ENCODE peak calls at places on chromosomes 12 and 14, in five cellular contexts. J, Z, T, M and C are unnamed samples.
A peak's percentile ranks its signal among the peaks of the same experiment; 100 is the strongest.

GRCh38 chr14:76497550-76498484 is 121.9 kb downstream of the ESRRB start:
- DNase-seq in Z (no peak), M (no peak), J (no peak), T (no peak), C (no peak)

GRCh38 chr14:77508249-77508648 is 9.6 kb upstream of the ISM2 start:
- DNase-seq in M (no peak), J (peak; percentile 67), Z (peak; percentile 49), T (no peak), C (no peak)

GRCh38 chr14:30658645-30659044 is 36.5 kb downstream of the SCFD1 start:
- DNase-seq in Z (no peak), J (no peak), M (no peak), T (no peak), C (no peak)

GRCh38 chr12:20695232-20695631 is at the start of gene SLCO1C1:
- DNase-seq in J (no peak), M (no peak), Z (no peak), T (no peak), C (no peak)

GRCh38 chr14:90400904-90401561 is 4.2 kb downstream of the CALM1 start:
- DNase-seq in Z (no peak), T (no peak), J (no peak), M (no peak), C (no peak)

GRCh38 chr12:48002773-48003218 is 1.5 kb downstream of the COL2A1 start:
- DNase-seq in Z (peak; percentile 60), T (no peak), M (no peak), J (peak; percentile 18), C (no peak)

GRCh38 chr12:57111046-57111698 is at the start of gene STAT6:
- DNase-seq in J (peak; percentile 93), Z (no peak), T (peak; percentile 80), M (peak; percentile 92), C (peak; percentile 87)

GRCh38 chr14:70858641-70859040 is 48.6 kb upstream of the PCNX1 start:
- DNase-seq in M (no peak), T (no peak), Z (no peak), J (no peak), C (no peak)

GRCh38 chr12:63353559-63353958 is 202.6 kb upstream of the AVPR1A start:
- DNase-seq in T (no peak), Z (no peak), J (no peak), M (no peak), C (peak; percentile 59)

GRCh38 chr12:119788783-119789182 is 88.3 kb downstream of the CIT start:
- DNase-seq in J (peak; percentile 32), M (no peak), Z (peak; percentile 41), T (no peak), C (no peak)

GRCh38 chr14:67704484-67705089 is 2.9 kb downstream of the RDH12 start:
- DNase-seq in J (peak; percentile 73), T (peak; percentile 2), Z (peak; percentile 57), M (no peak), C (peak; percentile 67)

GRCh38 chr12:31622038-31622437 is 31.1 kb upstream of the DENND5B start:
- DNase-seq in Z (no peak), J (no peak), T (no peak), M (no peak), C (no peak)

GRCh38 chr14:59376691-59377090 is 88.5 kb downstream of the GPR135 start:
- DNase-seq in T (no peak), M (no peak), J (no peak), Z (no peak), C (no peak)

GRCh38 chr14:21070083-21070609 is at the start of gene ARHGEF40:
- DNase-seq in T (no peak), M (peak; percentile 91), Z (peak; percentile 85), J (peak; percentile 40), C (peak; percentile 37)

GRCh38 chr12:8917751-8918150 is 3.4 kb downstream of the PHC1 start:
- DNase-seq in J (no peak), Z (peak; percentile 46), M (no peak), T (no peak), C (no peak)

GRCh38 chr14:77849711-77850110 is 49.8 kb downstream of the ADCK1 start:
- DNase-seq in Z (no peak), J (no peak), T (no peak), M (no peak), C (no peak)

GRCh38 chr14:35331605-35332516 is 39.7 kb downstream of the PSMA6 start:
- DNase-seq in M (peak; percentile 90), Z (no peak), J (peak; percentile 22), T (no peak), C (peak; percentile 90)

GRCh38 chr12:117724545-117724944 is 244.2 kb downstream of the KSR2 start:
- DNase-seq in J (no peak), M (no peak), Z (no peak), T (no peak), C (no peak)

GRCh38 chr12:6768385-6769002 is 2.3 kb downstream of the PTMS start:
- DNase-seq in Z (no peak), J (no peak), T (no peak), M (no peak), C (no peak)

GRCh38 chr14:81208489-81208888 is 12.3 kb downstream of the GTF2A1 start:
- DNase-seq in Z (no peak), T (no peak), J (no peak), M (peak; percentile 81), C (no peak)

GRCh38 chr14:90629471-90629870 is 186.8 kb downstream of the TTC7B start:
- DNase-seq in T (no peak), M (peak; percentile 80), Z (no peak), J (no peak), C (no peak)